ENCODE peak calls at places on chromosomes 4 and X, in four cellular contexts. One of them, this sample, is unnamed.

GRCh38 chr4:184792334-184792733 is 33.4 kb downstream of the ACSL1 start:
- DNase-seq in D341Med: no peak
- DNase-seq in GM20000: no peak
- DNase-seq in C1 segment of cervical spinal cord: no peak
- DNase-seq in this sample: no peak

GRCh38 chrX:69264134-69264533 is 98.9 kb upstream of the PJA1 start:
- DNase-seq in GM20000: no peak
- DNase-seq in D341Med: no peak
- DNase-seq in C1 segment of cervical spinal cord: no peak
- DNase-seq in this sample: no peak

GRCh38 chr4:104763554-104764210 is 269.0 kb upstream of the CXXC4 start:
- DNase-seq in GM20000: no peak
- DNase-seq in D341Med: no peak
- DNase-seq in C1 segment of cervical spinal cord: no peak
- DNase-seq in this sample: no peak

GRCh38 chrX:46407753-46408130 is 137.5 kb downstream of the ZNF674 start:
- DNase-seq in C1 segment of cervical spinal cord: no peak
- DNase-seq in GM20000: no peak
- DNase-seq in D341Med: no peak
- DNase-seq in this sample: no peak

GRCh38 chrX:124239324-124239723 is 93.1 kb upstream of the TEX13D start:
- DNase-seq in C1 segment of cervical spinal cord: no peak
- DNase-seq in GM20000: no peak
- DNase-seq in D341Med: no peak
- DNase-seq in this sample: no peak

GRCh38 chrX:152926279-152926678 is 28.4 kb downstream of the ZNF185 start:
- DNase-seq in D341Med: peak
- DNase-seq in C1 segment of cervical spinal cord: no peak
- DNase-seq in GM20000: peak
- DNase-seq in this sample: peak

GRCh38 chr4:61298178-61298740 is 98.1 kb downstream of the ADGRL3 start:
- DNase-seq in GM20000: no peak
- DNase-seq in C1 segment of cervical spinal cord: no peak
- DNase-seq in D341Med: no peak
- DNase-seq in this sample: no peak

GRCh38 chrX:151000901-151001301 is 17.8 kb downstream of the HMGB3 start:
- DNase-seq in C1 segment of cervical spinal cord: no peak
- DNase-seq in D341Med: no peak
- DNase-seq in GM20000: no peak
- DNase-seq in this sample: no peak

GRCh38 chr4:72302981-72303704 is 265.9 kb downstream of the ADAMTS3 start:
- DNase-seq in GM20000: peak
- DNase-seq in D341Med: peak
- DNase-seq in C1 segment of cervical spinal cord: no peak
- DNase-seq in this sample: no peak

GRCh38 chr4:126004936-126005335 is 690.2 kb downstream of the FAT4 start:
- DNase-seq in GM20000: no peak
- DNase-seq in D341Med: no peak
- DNase-seq in C1 segment of cervical spinal cord: no peak
- DNase-seq in this sample: no peak

GRCh38 chr4:519203-519651 is 20.2 kb downstream of the PIGG start:
- DNase-seq in D341Med: no peak
- DNase-seq in GM20000: no peak
- DNase-seq in C1 segment of cervical spinal cord: no peak
- DNase-seq in this sample: no peak

GRCh38 chrX:139881130-139881529 is 51.7 kb downstream of the ATP11C start:
- DNase-seq in C1 segment of cervical spinal cord: no peak
- DNase-seq in GM20000: no peak
- DNase-seq in D341Med: no peak
- DNase-seq in this sample: no peak

GRCh38 chr4:186078977-186079697 is 10.2 kb downstream of the TLR3 start:
- DNase-seq in C1 segment of cervical spinal cord: no peak
- DNase-seq in D341Med: no peak
- DNase-seq in GM20000: no peak
- DNase-seq in this sample: no peak

GRCh38 chr4:147019061-147019460 is 73.4 kb upstream of the TTC29 start:
- DNase-seq in GM20000: peak
- DNase-seq in D341Med: peak
- DNase-seq in C1 segment of cervical spinal cord: no peak
- DNase-seq in this sample: no peak

This sample was measured in GM12891.